ENCODE peak calls at places on chromosomes 12 and 14, in eight cellular contexts. B, O, L, G, E, W, X and D are unnamed samples.

GRCh38 chr12:81337891-81338290 is 260.0 kb downstream of the ACSS3 start:
- DNase-seq in B (no peak), W (no peak), E (no peak), L (no peak), O (no peak), G (no peak), X (no peak), D (no peak)

GRCh38 chr12:101539148-101539547 is 55.6 kb upstream of the MYBPC1 start:
- DNase-seq in B (peak), W (no peak), G (no peak), X (no peak), L (no peak), E (no peak), O (no peak), D (no peak)

GRCh38 chr14:51328089-51328941 is 88.3 kb downstream of the TMX1 start:
- DNase-seq in E (no peak), L (peak), X (no peak), W (no peak), O (peak), B (no peak), G (no peak), D (peak)

GRCh38 chr12:46908236-46908935 is 82.6 kb upstream of the SLC38A4 start:
- DNase-seq in E (no peak), B (no peak), G (no peak), W (no peak), O (peak), L (no peak), X (no peak), D (no peak)

GRCh38 chr12:57887631-57888406 is 41.3 kb upstream of the CTDSP2 start:
- DNase-seq in X (no peak), W (no peak), E (peak), B (no peak), L (no peak), G (no peak), O (peak), D (peak)

GRCh38 chr14:91884664-91885063 is 17.3 kb upstream of the TC2N start:
- DNase-seq in O (no peak), B (no peak), W (no peak), L (no peak), X (no peak), G (no peak), E (no peak), D (no peak)

GRCh38 chr14:25394356-25394755 is 344.4 kb upstream of the STXBP6 start:
- DNase-seq in X (no peak), G (no peak), E (no peak), O (no peak), L (no peak), B (no peak), W (no peak), D (no peak)

GRCh38 chr12:121287267-121287954 is 9.1 kb downstream of the CAMKK2 start:
- DNase-seq in B (no peak), L (peak), G (no peak), W (no peak), X (no peak), E (no peak), O (peak), D (peak)

GRCh38 chr14:89368490-89369477 is 48.2 kb downstream of the FOXN3 start:
- DNase-seq in E (no peak), X (no peak), L (no peak), G (no peak), O (no peak), W (no peak), B (peak), D (no peak)

DNA sequence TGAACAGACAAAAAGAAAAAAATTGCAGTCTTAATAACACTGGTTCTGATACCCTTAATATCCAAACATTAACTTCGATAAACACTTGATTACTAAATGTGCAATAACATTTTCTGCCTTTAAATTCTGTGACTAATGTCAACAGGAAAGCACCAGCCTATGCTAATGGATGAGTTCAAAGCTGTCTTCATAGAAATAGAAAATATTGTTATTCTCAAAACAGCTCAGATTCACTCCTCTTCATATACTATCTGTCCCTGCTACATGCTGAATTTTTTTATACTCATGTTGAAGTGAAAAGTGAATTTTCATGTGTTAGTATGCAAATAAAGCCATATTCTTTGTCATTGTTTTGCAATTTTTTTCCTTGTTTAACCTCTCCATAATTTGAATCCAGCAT is 13.9 kb downstream of the TAS2R43 start:
- DNase-seq in E (no peak), L (no peak), X (no peak), B (no peak), O (no peak), G (no peak), W (no peak), D (no peak)
- H3K4me3 ChIP-seq in E (no peak), L (no peak), X (no peak), B (no peak), O (no peak), G (no peak), W (no peak), D (no peak)

GRCh38 chr12:126869644-126870043 is 1397.3 kb upstream of the TMEM132C start:
- DNase-seq in E (no peak), B (no peak), X (no peak), G (no peak), L (no peak), O (no peak), W (no peak), D (no peak)

GRCh38 chr12:126873701-126874100 is 1393.3 kb upstream of the TMEM132C start:
- DNase-seq in X (no peak), G (no peak), W (no peak), B (no peak), E (no peak), L (no peak), O (no peak), D (no peak)

GRCh38 chr12:126879820-126880219 is 1387.2 kb upstream of the TMEM132C start:
- DNase-seq in G (no peak), X (no peak), O (no peak), L (no peak), E (no peak), W (no peak), B (no peak), D (no peak)

DNA sequence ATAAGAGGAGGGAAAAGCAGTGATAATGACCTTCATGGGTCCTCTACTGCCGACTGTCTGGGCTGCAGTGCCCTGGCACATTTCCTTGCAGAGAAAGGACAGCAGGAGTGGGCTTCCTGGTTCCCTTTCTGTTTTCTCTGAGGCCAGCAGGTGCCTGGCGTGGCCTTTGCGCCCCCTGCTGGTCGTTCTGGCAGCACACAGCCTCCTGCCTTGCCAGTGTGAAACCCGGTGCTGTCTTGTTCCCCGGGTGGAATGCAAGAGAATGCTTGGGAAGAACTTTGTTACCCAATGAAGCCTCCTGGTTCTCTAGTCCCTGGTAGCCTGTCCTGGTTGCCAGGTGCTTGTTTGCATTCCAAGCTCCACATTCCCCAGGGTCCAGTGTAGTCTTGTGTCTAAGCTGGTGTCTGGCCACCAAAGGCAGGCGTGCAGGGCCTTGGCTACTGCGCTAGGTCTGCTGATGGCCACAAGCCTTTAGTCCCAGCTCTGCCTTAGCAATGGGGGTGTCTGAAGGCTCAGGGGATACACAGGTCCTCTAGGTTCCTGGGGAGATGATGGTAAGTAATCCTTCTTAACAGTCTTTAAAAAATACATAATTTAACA is 1392.4 kb upstream of the TMEM132C start:
- DNase-seq in L (no peak), E (no peak), W (peak), O (no peak), G (peak), X (peak), B (peak), D (peak)
- TF ChIP-seq CTCF in L (no peak), E (peak), W (peak), O (no peak), G (peak), X (peak), B (peak), D (peak)

GRCh38 chr12:54082402-54082892 is 28.8 kb downstream of the HOXC4 start:
- DNase-seq in L (no peak), W (peak), E (no peak), G (no peak), X (no peak), B (peak), O (no peak), D (peak)
- H3K4me3 ChIP-seq in L (no peak), W (peak), E (no peak), G (no peak), X (no peak), B (no peak), O (no peak), D (no peak)

DNA sequence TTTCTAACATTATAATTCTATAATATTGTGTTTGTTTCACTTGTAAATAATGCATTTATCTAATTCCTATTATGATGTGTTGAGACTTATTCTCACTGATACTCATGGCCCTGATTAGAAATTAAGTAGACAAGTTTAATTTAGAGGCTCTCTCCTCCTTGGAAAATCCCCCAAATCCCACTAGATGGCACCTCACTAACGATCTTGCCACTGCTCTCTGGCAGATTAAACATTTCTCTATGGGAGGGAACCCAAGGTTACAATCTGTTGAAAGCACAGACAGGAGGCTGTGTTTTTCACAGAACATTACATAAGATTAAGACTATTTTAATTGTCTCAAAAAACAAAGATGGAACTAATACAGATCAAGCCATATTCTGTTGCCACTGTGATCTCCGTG is 318.7 kb downstream of the LRFN5 start:
- DNase-seq in O (peak), E (no peak), L (no peak), G (no peak), X (no peak), B (peak), W (no peak), D (peak)
- TF ChIP-seq CTCF in O (peak), E (no peak), L (peak), G (no peak), X (no peak), B (no peak), W (no peak), D (peak)

GRCh38 chr12:6916426-6917200 is 2.2 kb downstream of the ENO2 start:
- DNase-seq in L (no peak), W (peak), E (no peak), G (no peak), O (no peak), B (no peak), X (no peak), D (no peak)
- H3K4me3 ChIP-seq in L (no peak), W (no peak), E (no peak), G (no peak), O (no peak), B (no peak), X (no peak), D (no peak)